ENCODE peak calls at places on chromosomes 3 and 15, in ten cellular contexts. Y, T, B, L, Z, Q, E, R, I and M are unnamed samples.
A peak's percentile ranks its signal among the peaks of the same experiment; 100 is the strongest.

GRCh38 chr3:128269131-128269775 is 116.0 kb downstream of the EEFSEC start:
- DNase-seq in Y (no peak), Q (no peak), L (no peak), T (no peak), R (no peak), E (no peak), B (no peak), Z (no peak), I (no peak), M (no peak)

GRCh38 chr3:38031022-38031994 is 1.9 kb upstream of the PLCD1 start:
- DNase-seq in Y (peak; percentile 78), T (peak; percentile 53), Q (no peak), E (peak; percentile 84), L (peak; percentile 18), R (no peak), B (no peak), Z (no peak), I (no peak), M (no peak)

GRCh38 chr15:28921336-28921735 is 35.6 kb downstream of the APBA2 start:
- DNase-seq in L (no peak), T (no peak), I (peak; percentile 55), R (no peak), Z (no peak), Q (no peak), E (no peak), Y (no peak), B (no peak), M (no peak)

GRCh38 chr3:61991706-61992105 is 381.6 kb downstream of the FEZF2 start:
- DNase-seq in Y (no peak), Z (no peak), L (no peak), B (no peak), E (no peak), I (no peak), Q (no peak), R (no peak), T (no peak), M (no peak)

GRCh38 chr3:177483182-177483967 is 286.1 kb upstream of the TBL1XR1 start:
- DNase-seq in B (peak; percentile 35), Z (peak; percentile 67), E (no peak), R (no peak), Q (no peak), T (no peak), I (no peak), Y (no peak), L (no peak), M (no peak)

GRCh38 chr15:66885281-66885915 is 180.0 kb upstream of the SMAD3 start:
- DNase-seq in Z (no peak), E (no peak), L (no peak), Q (no peak), T (no peak), B (no peak), R (no peak), I (no peak), Y (no peak), M (no peak)

GRCh38 chr3:9087831-9088413 is 124.7 kb upstream of the RAD18 start:
- DNase-seq in I (no peak), L (no peak), Q (no peak), Y (no peak), E (peak; percentile 29), R (no peak), T (no peak), B (no peak), Z (no peak), M (no peak)

GRCh38 chr3:59791774-59792308 is 742.0 kb upstream of the CFAP20DC start:
- DNase-seq in L (no peak), E (no peak), T (no peak), Z (no peak), B (no peak), I (no peak), R (no peak), Y (no peak), Q (no peak), M (no peak)

GRCh38 chr3:56135941-56136340 is 332.3 kb downstream of the ERC2 start:
- DNase-seq in Q (no peak), Y (no peak), E (no peak), B (no peak), R (no peak), T (no peak), Z (no peak), L (no peak), I (no peak), M (no peak)

GRCh38 chr3:37256447-37256846 is 82.1 kb upstream of the LRRFIP2 start:
- DNase-seq in E (no peak), L (no peak), Y (no peak), Z (peak; percentile 59), B (peak; percentile 24), I (no peak), R (no peak), T (no peak), Q (no peak), M (no peak)

GRCh38 chr3:72593881-72594397 is 254.3 kb downstream of the SHQ1 start:
- DNase-seq in B (peak; percentile 31), Y (no peak), R (no peak), L (peak; percentile 18), E (no peak), T (no peak), Z (no peak), Q (no peak), I (no peak), M (no peak)

GRCh38 chr15:44695274-44695673 is 15.8 kb downstream of the PATL2 start:
- DNase-seq in I (no peak), Z (no peak), E (no peak), B (peak; percentile 74), T (no peak), R (no peak), L (no peak), Y (no peak), Q (no peak), M (no peak)

GRCh38 chr3:13927295-13927694 is 47.4 kb upstream of the WNT7A start:
- DNase-seq in E (no peak), Y (no peak), R (no peak), I (no peak), Q (no peak), Z (peak; percentile 8), T (no peak), L (no peak), B (peak; percentile 17), M (no peak)

GRCh38 chr3:23114479-23114878 is 88.6 kb upstream of the UBE2E2 start:
- DNase-seq in Y (no peak), Q (no peak), E (no peak), L (peak; percentile 27), B (no peak), T (no peak), Z (no peak), R (no peak), I (no peak), M (no peak)

GRCh38 chr15:61003683-61004299 is 225.3 kb downstream of the RORA start:
- DNase-seq in B (no peak), R (no peak), T (no peak), E (no peak), I (no peak), Y (no peak), Z (peak; percentile 67), L (no peak), Q (no peak), M (no peak)

GRCh38 chr15:27582741-27583400 is 516.2 kb downstream of the OCA2 start:
- DNase-seq in E (no peak), T (no peak), L (peak; percentile 23), R (no peak), Q (no peak), Z (no peak), Y (no peak), B (no peak), I (no peak), M (no peak)

GRCh38 chr3:45677045-45677436 is 12.2 kb upstream of the SACM1L start:
- DNase-seq in I (peak; percentile 90), Y (peak; percentile 18), E (peak; percentile 50), T (peak; percentile 68), B (no peak), Q (no peak), Z (peak; percentile 22), R (no peak), L (peak; percentile 84), M (no peak)

GRCh38 chr15:88655103-88655553 is 16.3 kb downstream of the ISG20 start:
- DNase-seq in T (no peak), I (peak; percentile 80), L (no peak), E (no peak), B (no peak), Y (no peak), Q (peak; percentile 15), R (no peak), Z (no peak), M (no peak)

GRCh38 chr3:130894130-130894872 is 417 bp downstream of the ATP2C1 start:
- DNase-seq in E (peak; percentile 69), Y (peak; percentile 4), L (peak; percentile 24), Q (no peak), T (no peak), I (peak; percentile 92), Z (peak; percentile 61), B (peak; percentile 51), R (no peak), M (peak; percentile 68)
- TF ChIP-seq CTCF in E (no peak), Y (peak; percentile 6), L (no peak), Q (no peak), T (peak; percentile 33), I (no peak), Z (no peak), B (no peak), R (no peak), M (no peak)

DNA sequence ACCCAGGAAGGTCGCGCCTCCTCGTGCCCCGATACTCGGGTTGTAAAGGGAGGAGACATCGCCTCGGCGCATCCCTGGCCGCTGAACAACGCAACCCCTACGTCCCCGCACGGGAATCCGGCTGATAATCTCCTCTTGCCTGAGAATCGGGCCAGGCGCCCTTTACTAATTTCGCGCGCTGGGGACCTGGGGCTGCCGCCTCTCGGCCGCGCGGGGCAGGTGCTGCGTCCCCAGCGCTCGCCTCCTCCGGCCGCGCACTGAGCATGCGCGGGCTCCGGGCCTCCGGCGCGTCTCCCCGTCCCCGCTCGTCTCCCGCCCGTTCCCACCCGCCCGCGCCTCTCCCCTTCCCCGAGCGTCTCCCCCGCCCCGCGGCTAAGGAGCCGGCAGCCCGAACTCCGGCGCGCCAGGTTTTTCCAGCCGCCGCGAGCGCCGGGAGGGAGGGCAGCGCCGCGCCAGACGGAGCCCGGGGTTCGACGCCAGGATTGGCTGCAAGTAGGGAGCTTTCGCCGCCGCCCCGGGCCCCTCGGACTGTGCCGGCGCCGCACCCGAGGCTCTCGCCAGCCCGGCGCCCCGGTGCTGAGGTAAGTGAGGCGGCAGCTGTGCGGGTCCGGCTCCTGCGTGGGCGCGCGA is at the start of gene CNTN4:
- DNase-seq in Q (no peak), L (no peak), Y (peak; percentile 38), B (peak; percentile 91), I (no peak), E (peak; percentile 90), T (no peak), R (no peak), Z (peak; percentile 82), M (peak; percentile 93)
- TF ChIP-seq CTCF in Q (no peak), L (no peak), Y (no peak), B (peak; percentile 41), I (no peak), E (no peak), T (no peak), R (no peak), Z (no peak), M (peak; percentile 23)

GRCh38 chr3:135736740-135737139 is 228.8 kb upstream of the PPP2R3A start:
- DNase-seq in E (no peak), I (no peak), B (peak; percentile 44), Z (peak; percentile 97), R (no peak), Y (no peak), Q (no peak), T (peak; percentile 11), L (no peak), M (no peak)
- TF ChIP-seq CTCF in E (no peak), I (no peak), B (peak; percentile 40), Z (peak; percentile 87), R (peak; percentile 35), Y (no peak), Q (no peak), T (peak; percentile 76), L (no peak), M (no peak)

GRCh38 chr3:136545664-136546266 is 206.4 kb downstream of the STAG1 start:
- DNase-seq in R (no peak), Z (no peak), L (peak; percentile 48), T (peak; percentile 23), Y (no peak), B (no peak), E (no peak), Q (no peak), I (no peak), M (no peak)
- TF ChIP-seq CTCF in R (peak; percentile 33), Z (peak; percentile 42), L (peak; percentile 36), T (peak; percentile 60), Y (peak; percentile 28), B (no peak), E (no peak), Q (no peak), I (no peak), M (no peak)